ENCODE peak calls at places on chromosomes 11 and 22, in four cellular contexts. One of them, this sample, is unnamed.

GRCh38 chr22:19631899-19632670 is 82.2 kb upstream of the SEPTIN5 start:
- DNase-seq in foreskin fibroblast: peak; percentile 56
- DNase-seq in astrocyte of the cerebellum: peak; percentile 12
- DNase-seq in left ventricle myocardium inferior: no peak
- DNase-seq in this sample: peak; percentile 49

GRCh38 chr11:125300791-125301218 is 136.3 kb downstream of the PKNOX2 start:
- DNase-seq in left ventricle myocardium inferior: peak; percentile 31
- DNase-seq in astrocyte of the cerebellum: peak; percentile 59
- DNase-seq in foreskin fibroblast: peak; percentile 34
- DNase-seq in this sample: peak; percentile 96

GRCh38 chr11:81647374-81647773 is 1086.3 kb downstream of the FAM181B start:
- DNase-seq in foreskin fibroblast: no peak
- DNase-seq in left ventricle myocardium inferior: no peak
- DNase-seq in astrocyte of the cerebellum: no peak
- DNase-seq in this sample: no peak

GRCh38 chr11:119115484-119116234 is 5.7 kb upstream of the HINFP start:
- DNase-seq in foreskin fibroblast: no peak
- DNase-seq in astrocyte of the cerebellum: no peak
- DNase-seq in left ventricle myocardium inferior: peak; percentile 56
- DNase-seq in this sample: no peak

GRCh38 chr22:49992921-49993648 is 19.5 kb downstream of the IL17REL start:
- DNase-seq in astrocyte of the cerebellum: no peak
- DNase-seq in foreskin fibroblast: peak; percentile 74
- DNase-seq in left ventricle myocardium inferior: peak; percentile 61
- DNase-seq in this sample: peak; percentile 35

GRCh38 chr22:44305888-44306287 is 6.9 kb downstream of the SHISAL1 start:
- DNase-seq in left ventricle myocardium inferior: no peak
- DNase-seq in astrocyte of the cerebellum: no peak
- DNase-seq in foreskin fibroblast: no peak
- DNase-seq in this sample: peak; percentile 57

GRCh38 chr22:38869663-38870062 is 2.4 kb downstream of the CBX6 start:
- DNase-seq in foreskin fibroblast: no peak
- DNase-seq in astrocyte of the cerebellum: no peak
- DNase-seq in left ventricle myocardium inferior: no peak
- DNase-seq in this sample: no peak

GRCh38 chr11:35337136-35337918 is 82.0 kb downstream of the SLC1A2 start:
- DNase-seq in left ventricle myocardium inferior: no peak
- DNase-seq in astrocyte of the cerebellum: peak; percentile 91
- DNase-seq in foreskin fibroblast: peak; percentile 97
- DNase-seq in this sample: peak; percentile 99

GRCh38 chr22:30802202-30803166 is 107.8 kb downstream of the OSBP2 start:
- DNase-seq in left ventricle myocardium inferior: peak; percentile 85
- DNase-seq in astrocyte of the cerebellum: peak; percentile 80
- DNase-seq in foreskin fibroblast: peak; percentile 98
- DNase-seq in this sample: peak; percentile 85

GRCh38 chr11:67291481-67292381 is 2.6 kb downstream of the ANKRD13D start:
- DNase-seq in astrocyte of the cerebellum: no peak
- DNase-seq in left ventricle myocardium inferior: peak; percentile 15
- DNase-seq in foreskin fibroblast: no peak
- DNase-seq in this sample: no peak

GRCh38 chr11:88508808-88509581 is 171.5 kb upstream of the CTSC start:
- DNase-seq in foreskin fibroblast: peak; percentile 55
- DNase-seq in left ventricle myocardium inferior: peak; percentile 18
- DNase-seq in astrocyte of the cerebellum: no peak
- DNase-seq in this sample: no peak

GRCh38 chr22:28885939-28886338 is 2.6 kb downstream of the ZNRF3 start:
- DNase-seq in foreskin fibroblast: no peak
- DNase-seq in left ventricle myocardium inferior: no peak
- DNase-seq in astrocyte of the cerebellum: no peak
- DNase-seq in this sample: no peak

GRCh38 chr22:22945195-22945594 is 57.6 kb downstream of the IGLL5 start:
- DNase-seq in left ventricle myocardium inferior: no peak
- DNase-seq in astrocyte of the cerebellum: no peak
- DNase-seq in foreskin fibroblast: no peak
- DNase-seq in this sample: no peak

GRCh38 chr11:34468209-34468841 is 29.6 kb downstream of the CAT start:
- DNase-seq in foreskin fibroblast: peak; percentile 53
- DNase-seq in left ventricle myocardium inferior: no peak
- DNase-seq in astrocyte of the cerebellum: no peak
- DNase-seq in this sample: peak; percentile 15

GRCh38 chr11:70448983-70449567 is 50.7 kb downstream of the CTTN start:
- DNase-seq in left ventricle myocardium inferior: no peak
- DNase-seq in astrocyte of the cerebellum: no peak
- DNase-seq in foreskin fibroblast: no peak
- DNase-seq in this sample: no peak

GRCh38 chr11:111561801-111562325 is 21.3 kb downstream of the LAYN start:
- DNase-seq in foreskin fibroblast: peak; percentile 89
- DNase-seq in astrocyte of the cerebellum: peak; percentile 63
- DNase-seq in left ventricle myocardium inferior: no peak
- DNase-seq in this sample: peak; percentile 70

GRCh38 chr22:38843716-38844660 is at the start of gene NPTXR:
- DNase-seq in foreskin fibroblast: peak; percentile 81
- DNase-seq in left ventricle myocardium inferior: peak; percentile 54
- DNase-seq in astrocyte of the cerebellum: no peak
- DNase-seq in this sample: no peak

GRCh38 chr22:17131686-17132085 is 10.5 kb upstream of the TMEM121B start:
- DNase-seq in left ventricle myocardium inferior: no peak
- DNase-seq in foreskin fibroblast: no peak
- DNase-seq in astrocyte of the cerebellum: no peak
- DNase-seq in this sample: no peak

GRCh38 chr11:6606471-6607189 is 3.1 kb downstream of the ILK start:
- DNase-seq in foreskin fibroblast: peak; percentile 98
- DNase-seq in left ventricle myocardium inferior: peak; percentile 95
- DNase-seq in astrocyte of the cerebellum: peak; percentile 84
- DNase-seq in this sample: peak; percentile 91

GRCh38 chr11:23769214-23769613 is 727.6 kb upstream of the LUZP2 start:
- DNase-seq in astrocyte of the cerebellum: no peak
- DNase-seq in foreskin fibroblast: no peak
- DNase-seq in left ventricle myocardium inferior: no peak
- DNase-seq in this sample: no peak

GRCh38 chr22:32754413-32755041 is 47.0 kb upstream of the TIMP3 start:
- DNase-seq in astrocyte of the cerebellum: no peak
- DNase-seq in left ventricle myocardium inferior: peak; percentile 60
- DNase-seq in foreskin fibroblast: peak; percentile 59
- DNase-seq in this sample: peak; percentile 73

GRCh38 chr11:134532176-134532920 is 120.3 kb upstream of the B3GAT1 start:
- DNase-seq in astrocyte of the cerebellum: no peak
- DNase-seq in foreskin fibroblast: no peak
- DNase-seq in left ventricle myocardium inferior: no peak
- DNase-seq in this sample: no peak

GRCh38 chr11:134529212-134530096 is 117.4 kb upstream of the B3GAT1 start:
- DNase-seq in foreskin fibroblast: no peak
- DNase-seq in astrocyte of the cerebellum: no peak
- DNase-seq in left ventricle myocardium inferior: no peak
- DNase-seq in this sample: no peak

GRCh38 chr11:134532921-134533421 is 120.9 kb upstream of the B3GAT1 start:
- DNase-seq in left ventricle myocardium inferior: no peak
- DNase-seq in astrocyte of the cerebellum: no peak
- DNase-seq in foreskin fibroblast: no peak
- DNase-seq in this sample: no peak

GRCh38 chr11:134531331-134532135 is 119.5 kb upstream of the B3GAT1 start:
- DNase-seq in left ventricle myocardium inferior: peak; percentile 35
- DNase-seq in astrocyte of the cerebellum: no peak
- DNase-seq in foreskin fibroblast: no peak
- DNase-seq in this sample: no peak

DNA sequence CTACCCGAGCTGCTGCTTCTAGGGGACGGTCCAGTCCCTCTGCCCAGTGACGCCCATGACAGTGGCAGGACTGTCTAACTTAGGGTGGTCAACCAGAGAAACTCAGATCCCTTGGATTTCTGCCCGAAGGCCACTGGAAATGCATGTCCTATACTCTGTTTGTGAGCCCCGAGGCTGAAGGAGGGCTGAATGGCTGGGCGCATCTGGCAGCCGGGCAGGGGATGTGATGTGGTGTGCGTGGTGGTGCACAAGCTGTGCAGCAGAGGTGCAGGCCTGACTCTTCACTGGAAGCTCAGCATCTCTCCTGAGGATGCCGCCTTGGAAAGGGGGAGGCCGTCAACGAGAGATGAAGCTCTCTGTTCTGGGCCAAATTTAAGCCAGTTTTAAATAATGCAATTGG is 118.8 kb upstream of the B3GAT1 start:
- DNase-seq in left ventricle myocardium inferior: no peak
- DNase-seq in foreskin fibroblast: no peak
- DNase-seq in astrocyte of the cerebellum: no peak
- DNase-seq in this sample: no peak
- H3K4me3 ChIP-seq in left ventricle myocardium inferior: no peak overlapping the region
- H3K4me3 ChIP-seq in foreskin fibroblast: no peak overlapping the region
- H3K4me3 ChIP-seq in astrocyte of the cerebellum: no peak overlapping the region
- H3K4me3 ChIP-seq in this sample: no peak overlapping the region

GRCh38 chr11:134385774-134386565 is 26.1 kb downstream of the B3GAT1 start:
- DNase-seq in left ventricle myocardium inferior: no peak
- DNase-seq in astrocyte of the cerebellum: no peak
- DNase-seq in foreskin fibroblast: no peak
- DNase-seq in this sample: no peak
- TF ChIP-seq CTCF in left ventricle myocardium inferior: no peak
- TF ChIP-seq CTCF in astrocyte of the cerebellum: no peak
- TF ChIP-seq CTCF in foreskin fibroblast: no peak
- TF ChIP-seq CTCF in this sample: no peak

DNA sequence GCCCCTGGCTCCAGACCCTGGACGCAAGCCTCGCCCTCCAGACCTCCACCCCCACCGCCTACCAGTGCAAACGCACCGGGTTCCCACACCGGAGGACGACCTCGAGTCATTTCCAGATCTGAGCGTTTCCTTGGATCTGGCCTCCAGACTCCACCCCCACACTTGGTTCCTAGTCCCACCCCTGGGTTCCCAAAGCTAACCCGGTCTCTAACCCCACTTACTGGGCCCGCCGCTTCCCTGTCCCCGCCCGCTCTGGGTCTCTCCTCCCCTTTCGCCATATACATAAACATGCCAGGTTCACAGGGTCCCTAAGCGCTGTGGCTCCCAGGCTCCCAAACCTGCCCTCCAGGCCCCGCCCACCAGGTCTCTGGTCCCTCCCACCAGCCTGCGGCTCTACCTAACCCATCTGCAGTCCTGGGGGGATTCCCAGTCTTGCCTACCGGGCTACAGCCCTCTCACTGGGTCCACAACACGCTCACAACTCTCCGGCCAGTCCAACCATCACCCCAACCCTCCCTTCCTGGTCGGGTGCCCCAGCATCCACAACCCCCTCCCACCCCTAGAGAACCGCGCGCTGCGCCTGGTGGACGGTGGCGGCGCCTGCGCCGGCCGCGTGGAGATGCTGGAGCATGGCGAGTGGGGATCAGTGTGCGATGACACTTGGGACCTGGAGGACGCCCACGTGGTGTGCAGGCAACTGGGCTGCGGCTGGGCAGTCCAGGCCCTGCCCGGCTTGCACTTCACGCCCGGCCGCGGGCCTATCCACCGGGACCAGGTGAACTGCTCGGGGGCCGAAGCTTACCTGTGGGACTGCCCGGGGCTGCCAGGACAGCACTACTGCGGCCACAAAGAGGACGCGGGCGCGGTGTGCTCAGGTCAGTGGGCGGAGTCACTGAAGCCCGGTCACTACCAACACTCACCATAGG is 36.8 kb downstream of the CD6 start:
- DNase-seq in astrocyte of the cerebellum: no peak
- DNase-seq in foreskin fibroblast: no peak
- DNase-seq in left ventricle myocardium inferior: no peak
- DNase-seq in this sample: no peak
- H3K4me3 ChIP-seq in astrocyte of the cerebellum: peak overlapping the region; percentile 19
- H3K4me3 ChIP-seq in foreskin fibroblast: no peak overlapping the region
- H3K4me3 ChIP-seq in left ventricle myocardium inferior: peak overlapping the region; percentile 65
- H3K4me3 ChIP-seq in this sample: no peak overlapping the region

DNA sequence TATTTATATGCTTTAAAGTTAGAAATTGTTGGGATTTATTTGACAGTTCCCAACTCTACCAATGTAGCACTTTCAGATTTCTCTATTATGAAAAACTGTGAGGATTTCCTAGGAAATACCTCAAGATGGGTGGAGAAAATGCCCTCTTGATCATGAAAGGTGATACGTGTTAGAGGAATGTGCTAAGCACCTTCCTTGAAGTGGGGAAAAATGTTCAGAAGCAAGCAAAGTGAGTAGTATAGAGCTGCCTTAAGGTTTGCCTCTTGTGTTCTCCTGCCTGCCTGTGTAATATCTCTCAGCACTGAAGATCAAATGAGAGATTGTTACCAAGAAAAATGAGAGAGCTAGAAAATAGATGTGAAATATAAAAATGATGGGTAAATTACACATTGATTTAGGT is 58.2 kb downstream of the YAP1 start:
- DNase-seq in left ventricle myocardium inferior: no peak
- DNase-seq in foreskin fibroblast: peak; percentile 34
- DNase-seq in astrocyte of the cerebellum: no peak
- DNase-seq in this sample: peak; percentile 27
- TF ChIP-seq CTCF in left ventricle myocardium inferior: no peak
- TF ChIP-seq CTCF in foreskin fibroblast: no peak
- TF ChIP-seq CTCF in astrocyte of the cerebellum: no peak
- TF ChIP-seq CTCF in this sample: no peak

GRCh38 chr22:37239336-37240239 is 4.5 kb downstream of the RAC2 start:
- DNase-seq in astrocyte of the cerebellum: no peak
- DNase-seq in left ventricle myocardium inferior: no peak
- DNase-seq in foreskin fibroblast: no peak
- DNase-seq in this sample: no peak

GRCh38 chr22:37242395-37242918 is 1.6 kb downstream of the RAC2 start:
- DNase-seq in left ventricle myocardium inferior: peak; percentile 55
- DNase-seq in foreskin fibroblast: peak; percentile 26
- DNase-seq in astrocyte of the cerebellum: no peak
- DNase-seq in this sample: no peak

GRCh38 chr22:37240240-37240940 is 3.7 kb downstream of the RAC2 start:
- DNase-seq in foreskin fibroblast: no peak
- DNase-seq in left ventricle myocardium inferior: no peak
- DNase-seq in astrocyte of the cerebellum: no peak
- DNase-seq in this sample: no peak

GRCh38 chr22:37240941-37241320 is 3.1 kb downstream of the RAC2 start:
- DNase-seq in left ventricle myocardium inferior: no peak
- DNase-seq in astrocyte of the cerebellum: no peak
- DNase-seq in foreskin fibroblast: no peak
- DNase-seq in this sample: no peak

GRCh38 chr22:37241351-37242142 is 2.5 kb downstream of the RAC2 start:
- DNase-seq in left ventricle myocardium inferior: no peak
- DNase-seq in astrocyte of the cerebellum: no peak
- DNase-seq in foreskin fibroblast: no peak
- DNase-seq in this sample: no peak
- H3K4me3 ChIP-seq in left ventricle myocardium inferior: no peak overlapping the region
- H3K4me3 ChIP-seq in astrocyte of the cerebellum: no peak overlapping the region
- H3K4me3 ChIP-seq in foreskin fibroblast: no peak overlapping the region
- H3K4me3 ChIP-seq in this sample: no peak overlapping the region

DNA sequence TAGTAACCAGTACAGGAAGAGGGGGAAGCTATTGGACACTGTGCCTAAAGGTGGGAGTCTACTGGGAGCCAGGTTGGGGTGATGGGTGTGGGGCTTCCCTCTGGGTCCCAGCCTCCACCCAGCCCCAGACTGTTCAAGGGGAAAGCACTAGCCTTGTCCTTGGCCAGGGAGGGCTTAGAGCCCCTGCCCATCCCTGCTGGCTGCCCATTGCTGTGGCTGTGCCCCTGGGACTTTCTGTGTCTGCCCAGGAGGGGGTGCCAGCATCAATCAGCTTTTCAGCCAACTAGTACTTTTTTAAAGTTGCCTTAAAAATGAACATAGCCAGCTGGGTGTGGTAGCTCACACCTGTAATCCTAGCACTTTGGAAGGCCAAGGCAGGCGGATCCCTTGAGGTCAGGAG is 19.9 kb downstream of the INCENP start:
- DNase-seq in left ventricle myocardium inferior: no peak
- DNase-seq in foreskin fibroblast: peak; percentile 19
- DNase-seq in astrocyte of the cerebellum: no peak
- DNase-seq in this sample: no peak
- TF ChIP-seq CTCF in left ventricle myocardium inferior: no peak
- TF ChIP-seq CTCF in foreskin fibroblast: peak; percentile 10
- TF ChIP-seq CTCF in astrocyte of the cerebellum: peak; percentile 16
- TF ChIP-seq CTCF in this sample: no peak

This sample was measured in fibroblast of the aortic adventitia.